ENCODE peak calls at places on chromosomes 4 and X, in six cellular contexts. J, M, G, I, V and Z are unnamed samples.

GRCh38 chr4:97153042-97153441 is 990.2 kb downstream of the STPG2 start:
- DNase-seq in I (peak; percentile 24), J (no peak), M (no peak), V (no peak), G (no peak), Z (no peak)

GRCh38 chr4:1928356-1929235 is 57.4 kb downstream of the NSD2 start:
- DNase-seq in V (no peak), J (no peak), I (no peak), G (no peak), M (no peak), Z (no peak)

GRCh38 chr4:54539500-54540029 is 118.2 kb upstream of the KIT start:
- DNase-seq in M (peak; percentile 89), J (peak; percentile 77), G (peak; percentile 89), V (no peak), I (no peak), Z (no peak)

GRCh38 chr4:189285377-189285776 is 655.3 kb upstream of the FRG1 start:
- DNase-seq in J (no peak), I (no peak), M (no peak), V (no peak), G (no peak), Z (no peak)

GRCh38 chr4:21001490-21001889 is 301.2 kb downstream of the PACRGL start:
- DNase-seq in V (no peak), M (no peak), G (no peak), I (no peak), J (no peak), Z (no peak)

GRCh38 chrX:115226929-115227328 is 7.0 kb downstream of the LRCH2 start:
- DNase-seq in J (no peak), I (peak; percentile 46), V (no peak), M (no peak), G (no peak), Z (no peak)

GRCh38 chrX:10296581-10296980 is 139.8 kb downstream of the CLCN4 start:
- DNase-seq in I (no peak), M (no peak), V (peak; percentile 29), J (no peak), G (no peak), Z (peak; percentile 56)

GRCh38 chr4:43337707-43338106 is 445.2 kb downstream of the GRXCR1 start:
- DNase-seq in G (no peak), M (no peak), I (no peak), V (peak; percentile 8), J (no peak), Z (no peak)

GRCh38 chrX:72526534-72527508 is 45.8 kb downstream of the HDAC8 start:
- DNase-seq in M (no peak), V (no peak), G (peak; percentile 13), J (no peak), I (no peak), Z (no peak)

GRCh38 chr4:5365071-5366008 is 314.1 kb downstream of the STK32B start:
- DNase-seq in I (no peak), J (no peak), G (no peak), V (peak; percentile 99), M (no peak), Z (peak; percentile 72)

GRCh38 chr4:188030401-188030800 is 34.8 kb downstream of the ZFP42 start:
- DNase-seq in J (no peak), V (no peak), I (no peak), M (no peak), G (no peak), Z (no peak)